ENCODE peak calls at places on chromosome 12, in seven cellular contexts. One of them, this sample, is unnamed.

GRCh38 chr12:80412343-80412953 is 31.6 kb upstream of the PTPRQ start:
- DNase-seq in AML-193: peak
- DNase-seq in foreskin fibroblast: peak
- DNase-seq in ACHN: peak
- DNase-seq in NCI-H345: peak
- DNase-seq in endothelial cell of umbilical vein: peak
- DNase-seq in left ventricle myocardium superior: no peak
- DNase-seq in this sample: peak

GRCh38 chr12:26654623-26655022 is 178.4 kb downstream of the ITPR2 start:
- DNase-seq in AML-193: no peak
- DNase-seq in foreskin fibroblast: no peak
- DNase-seq in ACHN: no peak
- DNase-seq in NCI-H345: no peak
- DNase-seq in endothelial cell of umbilical vein: no peak
- DNase-seq in left ventricle myocardium superior: no peak
- DNase-seq in this sample: no peak

GRCh38 chr12:65922077-65922476 is 97.8 kb downstream of the HMGA2 start:
- DNase-seq in AML-193: no peak
- DNase-seq in foreskin fibroblast: no peak
- DNase-seq in ACHN: no peak
- DNase-seq in NCI-H345: no peak
- DNase-seq in endothelial cell of umbilical vein: no peak
- DNase-seq in left ventricle myocardium superior: no peak
- DNase-seq in this sample: no peak

GRCh38 chr12:50088577-50089335 is 3.6 kb downstream of the SMARCD1 start:
- DNase-seq in AML-193: peak
- DNase-seq in foreskin fibroblast: no peak
- DNase-seq in ACHN: peak
- DNase-seq in NCI-H345: peak
- DNase-seq in endothelial cell of umbilical vein: peak
- DNase-seq in left ventricle myocardium superior: no peak
- DNase-seq in this sample: peak

GRCh38 chr12:3035815-3036702 is 41.1 kb upstream of the TSPAN9 start:
- DNase-seq in AML-193: peak
- DNase-seq in foreskin fibroblast: no peak
- DNase-seq in ACHN: peak
- DNase-seq in NCI-H345: no peak
- DNase-seq in endothelial cell of umbilical vein: peak
- DNase-seq in left ventricle myocardium superior: no peak
- DNase-seq in this sample: no peak

GRCh38 chr12:62640910-62641448 is 174.4 kb downstream of the MON2 start:
- DNase-seq in AML-193: no peak
- DNase-seq in foreskin fibroblast: peak
- DNase-seq in ACHN: no peak
- DNase-seq in NCI-H345: no peak
- DNase-seq in endothelial cell of umbilical vein: peak
- DNase-seq in left ventricle myocardium superior: no peak
- DNase-seq in this sample: no peak

GRCh38 chr12:130766470-130766869 is 50.4 kb upstream of the RIMBP2 start:
- DNase-seq in AML-193: no peak
- DNase-seq in foreskin fibroblast: no peak
- DNase-seq in ACHN: no peak
- DNase-seq in NCI-H345: no peak
- DNase-seq in endothelial cell of umbilical vein: no peak
- DNase-seq in left ventricle myocardium superior: no peak
- DNase-seq in this sample: no peak

GRCh38 chr12:88810806-88811205 is 230.5 kb upstream of the KITLG start:
- DNase-seq in AML-193: no peak
- DNase-seq in foreskin fibroblast: no peak
- DNase-seq in ACHN: no peak
- DNase-seq in NCI-H345: no peak
- DNase-seq in endothelial cell of umbilical vein: no peak
- DNase-seq in left ventricle myocardium superior: no peak
- DNase-seq in this sample: no peak

GRCh38 chr12:110367209-110367864 is 36.2 kb downstream of the ANAPC7 start:
- DNase-seq in AML-193: no peak
- DNase-seq in foreskin fibroblast: no peak
- DNase-seq in ACHN: no peak
- DNase-seq in NCI-H345: no peak
- DNase-seq in endothelial cell of umbilical vein: no peak
- DNase-seq in left ventricle myocardium superior: no peak
- DNase-seq in this sample: peak

GRCh38 chr12:69024907-69025306 is 91.9 kb upstream of the CPM start:
- DNase-seq in AML-193: no peak
- DNase-seq in foreskin fibroblast: no peak
- DNase-seq in ACHN: peak
- DNase-seq in NCI-H345: no peak
- DNase-seq in endothelial cell of umbilical vein: no peak
- DNase-seq in left ventricle myocardium superior: no peak
- DNase-seq in this sample: no peak

GRCh38 chr12:104701756-104702155 is 245.0 kb downstream of the CHST11 start:
- DNase-seq in AML-193: no peak
- DNase-seq in foreskin fibroblast: no peak
- DNase-seq in ACHN: no peak
- DNase-seq in NCI-H345: no peak
- DNase-seq in endothelial cell of umbilical vein: no peak
- DNase-seq in left ventricle myocardium superior: peak
- DNase-seq in this sample: no peak

GRCh38 chr12:81598205-81598604 is 160.9 kb downstream of the PPFIA2 start:
- DNase-seq in AML-193: no peak
- DNase-seq in foreskin fibroblast: no peak
- DNase-seq in ACHN: peak
- DNase-seq in NCI-H345: peak
- DNase-seq in endothelial cell of umbilical vein: no peak
- DNase-seq in left ventricle myocardium superior: no peak
- DNase-seq in this sample: peak

GRCh38 chr12:56991319-56991906 is 14.9 kb downstream of the ZBTB39 start:
- DNase-seq in AML-193: peak
- DNase-seq in foreskin fibroblast: no peak
- DNase-seq in ACHN: no peak
- DNase-seq in NCI-H345: no peak
- DNase-seq in endothelial cell of umbilical vein: peak
- DNase-seq in left ventricle myocardium superior: peak
- DNase-seq in this sample: no peak

GRCh38 chr12:43776498-43776897 is 17.7 kb downstream of the IRAK4 start:
- DNase-seq in AML-193: peak
- DNase-seq in foreskin fibroblast: no peak
- DNase-seq in ACHN: peak
- DNase-seq in NCI-H345: no peak
- DNase-seq in endothelial cell of umbilical vein: peak
- DNase-seq in left ventricle myocardium superior: no peak
- DNase-seq in this sample: no peak

GRCh38 chr12:76311796-76312195 is 36.4 kb downstream of the BBS10 start:
- DNase-seq in AML-193: no peak
- DNase-seq in foreskin fibroblast: peak
- DNase-seq in ACHN: peak
- DNase-seq in NCI-H345: no peak
- DNase-seq in endothelial cell of umbilical vein: no peak
- DNase-seq in left ventricle myocardium superior: no peak
- DNase-seq in this sample: no peak

GRCh38 chr12:42426733-42427132 is 100.8 kb downstream of the PPHLN1 start:
- DNase-seq in AML-193: no peak
- DNase-seq in foreskin fibroblast: peak
- DNase-seq in ACHN: peak
- DNase-seq in NCI-H345: no peak
- DNase-seq in endothelial cell of umbilical vein: peak
- DNase-seq in left ventricle myocardium superior: no peak
- DNase-seq in this sample: no peak

GRCh38 chr12:6778212-6778570 is 5.9 kb downstream of the LAG3 start:
- DNase-seq in AML-193: no peak
- DNase-seq in foreskin fibroblast: no peak
- DNase-seq in ACHN: peak
- DNase-seq in NCI-H345: no peak
- DNase-seq in endothelial cell of umbilical vein: no peak
- DNase-seq in left ventricle myocardium superior: peak
- DNase-seq in this sample: no peak

GRCh38 chr12:99529966-99530365 is 117.6 kb upstream of the GARIN6 start:
- DNase-seq in AML-193: no peak
- DNase-seq in foreskin fibroblast: no peak
- DNase-seq in ACHN: peak
- DNase-seq in NCI-H345: no peak
- DNase-seq in endothelial cell of umbilical vein: no peak
- DNase-seq in left ventricle myocardium superior: no peak
- DNase-seq in this sample: no peak

GRCh38 chr12:62787606-62788005 is 147.3 kb downstream of the PPM1H start:
- DNase-seq in AML-193: no peak
- DNase-seq in foreskin fibroblast: no peak
- DNase-seq in ACHN: no peak
- DNase-seq in NCI-H345: no peak
- DNase-seq in endothelial cell of umbilical vein: peak
- DNase-seq in left ventricle myocardium superior: no peak
- DNase-seq in this sample: no peak

GRCh38 chr12:2960996-2961616 is 1.9 kb downstream of the TEAD4 start:
- DNase-seq in AML-193: no peak
- DNase-seq in foreskin fibroblast: no peak
- DNase-seq in ACHN: peak
- DNase-seq in NCI-H345: no peak
- DNase-seq in endothelial cell of umbilical vein: peak
- DNase-seq in left ventricle myocardium superior: no peak
- DNase-seq in this sample: no peak

GRCh38 chr12:27571463-27571862 is 47.5 kb downstream of the PPFIBP1 start:
- DNase-seq in AML-193: no peak
- DNase-seq in foreskin fibroblast: peak
- DNase-seq in ACHN: no peak
- DNase-seq in NCI-H345: no peak
- DNase-seq in endothelial cell of umbilical vein: peak
- DNase-seq in left ventricle myocardium superior: no peak
- DNase-seq in this sample: no peak

GRCh38 chr12:45415393-45415817 is 199.5 kb downstream of the ANO6 start:
- DNase-seq in AML-193: no peak
- DNase-seq in foreskin fibroblast: peak
- DNase-seq in ACHN: peak
- DNase-seq in NCI-H345: no peak
- DNase-seq in endothelial cell of umbilical vein: peak
- DNase-seq in left ventricle myocardium superior: peak
- DNase-seq in this sample: no peak

GRCh38 chr12:59194794-59195193 is 274.5 kb upstream of the LRIG3 start:
- DNase-seq in AML-193: no peak
- DNase-seq in foreskin fibroblast: no peak
- DNase-seq in ACHN: no peak
- DNase-seq in NCI-H345: no peak
- DNase-seq in endothelial cell of umbilical vein: no peak
- DNase-seq in left ventricle myocardium superior: no peak
- DNase-seq in this sample: no peak

GRCh38 chr12:57888407-57889157 is 42.1 kb upstream of the CTDSP2 start:
- DNase-seq in AML-193: no peak
- DNase-seq in foreskin fibroblast: no peak
- DNase-seq in ACHN: no peak
- DNase-seq in NCI-H345: peak
- DNase-seq in endothelial cell of umbilical vein: peak
- DNase-seq in left ventricle myocardium superior: no peak
- DNase-seq in this sample: peak

GRCh38 chr12:58814036-58814435 is 106.3 kb downstream of the LRIG3 start:
- DNase-seq in AML-193: no peak
- DNase-seq in foreskin fibroblast: peak
- DNase-seq in ACHN: no peak
- DNase-seq in NCI-H345: no peak
- DNase-seq in endothelial cell of umbilical vein: no peak
- DNase-seq in left ventricle myocardium superior: no peak
- DNase-seq in this sample: no peak

GRCh38 chr12:32332446-32332845 is 66.9 kb upstream of the FGD4 start:
- DNase-seq in AML-193: no peak
- DNase-seq in foreskin fibroblast: no peak
- DNase-seq in ACHN: no peak
- DNase-seq in NCI-H345: no peak
- DNase-seq in endothelial cell of umbilical vein: peak
- DNase-seq in left ventricle myocardium superior: no peak
- DNase-seq in this sample: no peak

GRCh38 chr12:39426636-39427245 is 16.2 kb downstream of the KIF21A start:
- DNase-seq in AML-193: no peak
- DNase-seq in foreskin fibroblast: peak
- DNase-seq in ACHN: peak
- DNase-seq in NCI-H345: no peak
- DNase-seq in endothelial cell of umbilical vein: no peak
- DNase-seq in left ventricle myocardium superior: no peak
- DNase-seq in this sample: no peak

GRCh38 chr12:65853489-65854157 is 29.3 kb downstream of the HMGA2 start:
- DNase-seq in AML-193: no peak
- DNase-seq in foreskin fibroblast: peak
- DNase-seq in ACHN: no peak
- DNase-seq in NCI-H345: no peak
- DNase-seq in endothelial cell of umbilical vein: peak
- DNase-seq in left ventricle myocardium superior: no peak
- DNase-seq in this sample: no peak

This sample was measured in NCI-H2227 treated with DMSO at 0.1 percent for 48 hours.